ENCODE peak calls at places on chromosomes 5 and 9, in nine cellular contexts. E, A, V, K, R, L, C, D and N are unnamed samples.

GRCh38 chr9:133130721-133131244 is 9.7 kb upstream of the RALGDS start:
- DNase-seq in E (no peak), A (no peak), V (no peak), K (no peak), R (no peak), L (peak; percentile 61), C (no peak), D (no peak), N (peak; percentile 91)

GRCh38 chr5:43008369-43009158 is 31.6 kb downstream of the ANXA2R start:
- DNase-seq in E (peak; percentile 81), A (peak; percentile 67), V (peak; percentile 98), K (peak; percentile 88), R (peak; percentile 72), L (peak; percentile 94), C (peak; percentile 75), D (peak; percentile 70), N (peak; percentile 95)

GRCh38 chr5:173706700-173707099 is 90.2 kb upstream of the BOD1 start:
- DNase-seq in E (no peak), A (no peak), V (no peak), K (no peak), R (no peak), L (no peak), C (no peak), D (no peak), N (no peak)

GRCh38 chr9:93061791-93062299 is 3.3 kb downstream of the SUSD3 start:
- DNase-seq in E (peak; percentile 44), A (no peak), V (peak; percentile 20), K (no peak), R (no peak), L (peak; percentile 74), C (peak; percentile 48), D (no peak), N (peak; percentile 93)

GRCh38 chr5:178630475-178630930 is 3.7 kb upstream of the CLK4 start:
- DNase-seq in E (no peak), A (no peak), V (peak; percentile 51), K (no peak), R (no peak), L (no peak), C (no peak), D (no peak), N (no peak)

GRCh38 chr9:112421771-112422222 is 41.9 kb downstream of the HSDL2 start:
- DNase-seq in E (no peak), A (no peak), V (no peak), K (no peak), R (peak; percentile 57), L (no peak), C (no peak), D (no peak), N (no peak)

GRCh38 chr5:159705948-159706347 is 210.3 kb upstream of the ADRA1B start:
- DNase-seq in E (no peak), A (no peak), V (no peak), K (no peak), R (no peak), L (no peak), C (no peak), D (no peak), N (no peak)

GRCh38 chr5:5466227-5466626 is 43.8 kb downstream of the ICE1 start:
- DNase-seq in E (no peak), A (no peak), V (no peak), K (no peak), R (peak; percentile 24), L (no peak), C (no peak), D (no peak), N (no peak)

GRCh38 chr5:19555876-19556275 is 432.1 kb downstream of the CDH18 start:
- DNase-seq in E (no peak), A (no peak), V (no peak), K (no peak), R (no peak), L (no peak), C (no peak), D (no peak), N (no peak)

GRCh38 chr9:124773473-124774130 is 2.5 kb upstream of the NR6A1 start:
- DNase-seq in E (no peak), A (no peak), V (no peak), K (no peak), R (no peak), L (no peak), C (no peak), D (no peak), N (no peak)

GRCh38 chr9:79152306-79152705 is 419.5 kb upstream of the TLE4 start:
- DNase-seq in E (no peak), A (no peak), V (no peak), K (no peak), R (no peak), L (no peak), C (no peak), D (no peak), N (no peak)

GRCh38 chr5:52825826-52826225 is 38.1 kb downstream of the ITGA1 start:
- DNase-seq in E (no peak), A (no peak), V (no peak), K (no peak), R (no peak), L (no peak), C (no peak), D (no peak), N (no peak)

GRCh38 chr9:87107072-87107471 is 159.8 kb upstream of the GAS1 start:
- DNase-seq in E (no peak), A (no peak), V (peak; percentile 17), K (no peak), R (no peak), L (no peak), C (no peak), D (no peak), N (no peak)

GRCh38 chr5:128062172-128062746 is 21.3 kb upstream of the SLC12A2 start:
- DNase-seq in E (no peak), A (no peak), V (no peak), K (no peak), R (no peak), L (peak; percentile 13), C (no peak), D (no peak), N (no peak)

GRCh38 chr9:3285365-3286161 is 240.2 kb downstream of the RFX3 start:
- DNase-seq in E (no peak), A (no peak), V (no peak), K (no peak), R (no peak), L (no peak), C (no peak), D (no peak), N (no peak)

DNA sequence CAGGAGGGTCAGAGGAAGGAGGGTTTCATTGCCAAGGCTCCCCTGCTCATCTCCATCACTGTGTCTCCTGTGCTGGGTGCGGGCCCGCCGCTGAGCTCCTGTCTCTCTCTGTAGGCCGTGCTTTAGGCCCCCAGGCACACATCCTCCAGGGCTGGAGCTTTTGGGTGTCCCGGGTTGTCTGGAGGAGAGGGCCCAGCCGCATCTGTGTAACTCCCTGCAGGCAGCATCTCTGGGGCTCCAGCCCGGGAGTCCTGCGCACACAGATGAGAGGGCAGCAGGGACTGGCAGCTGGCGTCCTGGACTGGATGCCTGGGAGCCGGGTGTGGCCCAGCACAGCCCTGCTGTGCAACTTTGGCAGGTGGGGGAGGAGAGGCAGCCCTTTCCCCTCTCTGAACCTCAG is 40.2 kb downstream of the LRSAM1 start:
- DNase-seq in E (no peak), A (no peak), V (no peak), K (no peak), R (no peak), L (no peak), C (no peak), D (no peak), N (no peak)
- H3K4me3 ChIP-seq in E (no peak overlapping the region), A (no peak overlapping the region), V (no peak overlapping the region), K (no peak overlapping the region), R (no peak overlapping the region), L (no peak overlapping the region), C (no peak overlapping the region), D (no peak overlapping the region), N (no peak overlapping the region)

GRCh38 chr5:34944460-34945047 is 15.2 kb downstream of the DNAJC21 start:
- DNase-seq in E (no peak), A (no peak), V (no peak), K (no peak), R (no peak), L (no peak), C (no peak), D (no peak), N (no peak)

GRCh38 chr5:34941936-34942335 is 12.6 kb downstream of the DNAJC21 start:
- DNase-seq in E (no peak), A (no peak), V (no peak), K (no peak), R (no peak), L (no peak), C (no peak), D (no peak), N (no peak)

GRCh38 chr5:34944044-34944443 is 14.7 kb downstream of the DNAJC21 start:
- DNase-seq in E (no peak), A (no peak), V (no peak), K (no peak), R (no peak), L (no peak), C (no peak), D (no peak), N (no peak)
- H3K27ac ChIP-seq in E (no peak overlapping the region), A (no peak overlapping the region), V (no peak overlapping the region), K (no peak overlapping the region), R (no peak overlapping the region), L (no peak overlapping the region), C (no peak overlapping the region), D (no peak overlapping the region), N (no peak overlapping the region)

GRCh38 chr5:149442563-149443182 is 63.6 kb upstream of the IL17B start:
- DNase-seq in E (peak; percentile 82), A (peak; percentile 84), V (peak; percentile 74), K (peak; percentile 74), R (peak; percentile 79), L (peak; percentile 90), C (peak; percentile 90), D (peak; percentile 87), N (peak; percentile 92)
- TF ChIP-seq POLR2A in E (no peak), A (no peak), V (no peak), K (no peak), R (no peak), L (no peak), C (no peak), D (no peak), N (no peak)

GRCh38 chr9:36959681-36960574 is 74.1 kb downstream of the PAX5 start:
- DNase-seq in E (no peak), A (no peak), V (no peak), K (no peak), R (no peak), L (no peak), C (no peak), D (no peak), N (no peak)

GRCh38 chr9:36960575-36960955 is 73.5 kb downstream of the PAX5 start:
- DNase-seq in E (no peak), A (no peak), V (no peak), K (no peak), R (no peak), L (no peak), C (no peak), D (no peak), N (no peak)

GRCh38 chr9:36962721-36963120 is 71.3 kb downstream of the PAX5 start:
- DNase-seq in E (no peak), A (no peak), V (no peak), K (no peak), R (no peak), L (no peak), C (no peak), D (no peak), N (no peak)

GRCh38 chr9:36961568-36962360 is 72.3 kb downstream of the PAX5 start:
- DNase-seq in E (no peak), A (no peak), V (no peak), K (peak; percentile 22), R (no peak), L (no peak), C (no peak), D (peak; percentile 46), N (no peak)

GRCh38 chr9:36961051-36961450 is 73.0 kb downstream of the PAX5 start:
- DNase-seq in E (no peak), A (no peak), V (no peak), K (no peak), R (no peak), L (no peak), C (no peak), D (no peak), N (no peak)
- H3K4me3 ChIP-seq in E (no peak overlapping the region), A (no peak overlapping the region), V (no peak overlapping the region), K (no peak overlapping the region), R (no peak overlapping the region), L (no peak overlapping the region), C (no peak overlapping the region), D (no peak overlapping the region), N (no peak overlapping the region)